ENCODE peak calls at places on chromosomes 3 and 15, in seven cellular contexts. M is GM12878, V is A549, Z is stomach, T is adrenal gland, K is H54, Y is ovary. W is an unnamed sample.

GRCh38 chr3:69962053-69962452 is 37.5 kb upstream of the SAMMSON start:
- DNase-seq in T (no peak), Z (no peak), V (no peak), K (no peak), Y (no peak), M (no peak), W (no peak)

GRCh38 chr3:113265281-113265680 is 53.9 kb downstream of the BOC start:
- DNase-seq in Z (no peak), M (no peak), T (no peak), V (no peak), K (no peak), Y (no peak), W (no peak)

GRCh38 chr15:43274136-43274535 is 7.4 kb upstream of the TGM5 start:
- DNase-seq in T (peak; percentile 89), Z (no peak), Y (no peak), M (no peak), K (peak; percentile 68), V (no peak), W (no peak)

GRCh38 chr3:184129012-184129411 is 6.1 kb upstream of the EIF2B5 start:
- DNase-seq in M (no peak), K (peak; percentile 34), Z (peak; percentile 35), V (no peak), T (peak; percentile 42), Y (no peak), W (peak; percentile 56)

GRCh38 chr3:129460155-129460554 is 20.1 kb downstream of the IFT122 start:
- DNase-seq in Y (no peak), M (no peak), T (no peak), Z (no peak), K (no peak), V (no peak), W (no peak)

GRCh38 chr15:68652141-68652540 is 73.3 kb downstream of the CORO2B start:
- DNase-seq in M (no peak), Z (no peak), V (no peak), T (no peak), K (peak; percentile 25), Y (peak; percentile 25), W (peak; percentile 35)

GRCh38 chr3:68620211-68620610 is 312.1 kb downstream of the TAFA4 start:
- DNase-seq in T (no peak), Y (no peak), Z (no peak), K (no peak), M (no peak), V (no peak), W (peak; percentile 58)

GRCh38 chr15:94610069-94610863 is 378.9 kb downstream of the MCTP2 start:
- DNase-seq in K (no peak), M (peak; percentile 23), V (no peak), Y (no peak), T (no peak), Z (no peak), W (no peak)

GRCh38 chr3:160134454-160134853 is 90.8 kb upstream of the C3orf80 start:
- DNase-seq in Z (no peak), Y (no peak), T (no peak), M (no peak), K (no peak), V (no peak), W (no peak)

GRCh38 chr3:55267206-55267930 is 219.7 kb downstream of the WNT5A start:
- DNase-seq in Y (no peak), Z (no peak), V (no peak), K (no peak), T (no peak), M (no peak), W (no peak)

GRCh38 chr3:115832265-115832664 is 209.0 kb downstream of the GAP43 start:
- DNase-seq in M (no peak), V (no peak), Y (no peak), T (no peak), Z (no peak), K (no peak), W (no peak)

GRCh38 chr3:153880493-153880892 is 240.7 kb upstream of the ARHGEF26 start:
- DNase-seq in M (no peak), Z (no peak), T (no peak), Y (no peak), K (no peak), V (no peak), W (no peak)

GRCh38 chr3:79162653-79163052 is 605.1 kb downstream of the ROBO1 start:
- DNase-seq in Y (no peak), T (no peak), M (no peak), V (no peak), K (no peak), Z (no peak), W (no peak)

GRCh38 chr3:171284308-171285075 is 175.7 kb downstream of the TNIK start:
- DNase-seq in M (peak; percentile 76), Y (no peak), K (peak; percentile 65), T (peak; percentile 38), Z (no peak), V (peak; percentile 43), W (no peak)

GRCh38 chr3:105518806-105519418 is 152.2 kb downstream of the ALCAM start:
- DNase-seq in K (no peak), T (peak; percentile 26), Z (no peak), M (peak; percentile 49), Y (no peak), V (peak; percentile 19), W (peak; percentile 15)

GRCh38 chr3:69671082-69671952 is 67.9 kb upstream of the MITF start:
- DNase-seq in T (peak; percentile 57), V (peak; percentile 60), K (peak; percentile 44), Z (no peak), Y (no peak), M (no peak), W (peak; percentile 58)

GRCh38 chr15:57060799-57061198 is 142.4 kb downstream of the TCF12 start:
- DNase-seq in T (no peak), Z (no peak), Y (no peak), K (peak; percentile 10), M (no peak), V (no peak), W (no peak)

GRCh38 chr15:68479406-68479805 is 47.4 kb upstream of the ITGA11 start:
- DNase-seq in Z (no peak), K (no peak), Y (peak; percentile 49), V (no peak), M (no peak), T (no peak), W (no peak)

GRCh38 chr15:73637527-73637926 is 4.3 kb upstream of the NPTN start:
- DNase-seq in V (no peak), M (no peak), K (no peak), Z (no peak), T (no peak), Y (no peak), W (no peak)
- TF ChIP-seq POLR2A in V (no peak), M (no peak), K (no peak), Z (no peak), T (no peak), Y (no peak), W (no peak)

DNA sequence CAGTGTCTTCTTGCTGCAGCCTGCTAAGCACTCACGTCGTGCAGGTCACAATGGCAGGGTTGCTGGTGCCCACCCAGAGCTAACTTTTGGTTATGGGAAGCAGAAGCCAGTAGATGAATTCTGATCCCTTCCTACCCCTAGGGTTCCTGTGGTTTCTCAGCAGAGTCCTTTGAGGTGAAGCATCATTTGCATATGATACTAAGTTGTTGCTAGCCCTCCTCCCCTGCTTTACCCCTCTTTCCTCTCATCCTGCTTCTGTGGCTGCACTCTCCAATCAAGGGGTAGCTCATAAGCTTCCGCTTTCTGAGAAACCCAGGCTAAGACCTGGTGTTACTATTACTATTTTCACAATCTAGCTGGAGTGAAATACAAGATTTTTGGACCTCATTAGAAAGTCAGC is 22.1 kb upstream of the HEG1 start:
- DNase-seq in T (no peak), V (no peak), M (peak; percentile 21), Z (no peak), K (no peak), Y (no peak), W (no peak)
- TF ChIP-seq POLR2A in T (no peak), V (no peak), M (no peak), Z (no peak), K (no peak), Y (no peak), W (no peak)

DNA sequence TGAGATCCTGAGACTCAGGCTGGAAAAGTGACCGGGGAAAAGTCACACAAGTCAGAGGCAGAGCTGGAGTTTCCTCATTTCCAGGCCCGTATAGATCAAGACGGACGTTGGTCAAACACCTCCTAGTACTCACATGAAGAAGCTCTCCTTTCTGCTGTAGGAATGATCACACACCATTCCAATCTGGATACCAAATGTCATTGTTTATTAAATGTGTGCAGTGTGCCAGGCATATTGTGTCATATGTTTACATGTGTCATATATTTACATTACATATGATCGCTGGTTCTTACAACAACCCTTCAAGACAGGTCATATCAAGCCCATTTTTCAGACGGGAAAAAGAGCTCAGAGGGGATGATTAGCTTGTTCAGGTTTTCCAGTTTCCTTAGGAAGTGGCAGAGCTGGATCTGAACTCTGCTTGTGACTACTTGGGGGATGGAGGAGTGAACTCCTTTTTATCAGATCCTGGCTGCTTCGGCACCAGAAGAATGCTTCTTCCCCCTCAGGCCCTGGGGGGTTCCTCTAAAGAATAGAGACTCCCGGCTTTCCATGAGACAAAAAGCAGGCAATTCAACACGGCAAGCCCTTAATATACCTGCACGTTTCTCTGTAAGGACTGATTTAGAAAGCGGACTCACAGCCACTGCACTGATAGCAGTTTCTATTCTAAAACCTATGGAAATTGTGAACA is 41.9 kb downstream of the FAM43A start:
- DNase-seq in V (no peak), M (no peak), Z (no peak), K (no peak), Y (no peak), T (no peak), W (no peak)
- TF ChIP-seq POLR2A in V (no peak), M (no peak), Z (no peak), K (no peak), Y (no peak), T (no peak), W (no peak)

DNA sequence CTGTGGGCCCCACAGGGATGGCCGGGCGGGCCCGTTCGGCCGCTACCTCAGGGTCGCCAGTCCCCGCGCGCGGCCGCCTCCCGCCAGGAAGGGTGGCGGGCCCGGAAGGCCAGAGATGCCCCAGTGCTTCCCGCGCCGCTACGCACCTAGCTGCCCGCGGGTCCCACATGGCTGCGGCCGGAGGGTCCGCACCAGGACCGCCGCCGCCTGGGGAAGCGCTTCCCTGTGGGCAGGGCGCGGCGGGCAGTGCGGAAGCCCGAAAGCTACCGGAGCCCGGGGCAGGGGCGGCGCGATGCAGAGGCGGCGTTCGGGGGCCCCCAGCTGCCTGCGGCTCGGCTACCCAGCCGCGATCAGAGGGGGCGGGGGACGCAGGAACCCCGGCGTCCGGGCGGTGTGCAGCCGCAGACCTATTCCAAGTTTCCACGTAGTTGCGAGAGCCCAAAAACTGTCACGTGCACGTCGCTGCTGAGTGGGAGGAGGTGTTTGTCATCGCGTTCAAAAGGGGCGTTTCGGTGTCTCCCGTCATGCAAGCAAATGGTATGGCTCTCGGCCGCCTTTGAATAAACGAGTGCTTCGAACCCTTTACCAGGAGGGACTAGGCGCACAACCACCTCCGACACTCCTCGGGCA is at the start of gene TRANK1:
- DNase-seq in T (peak; percentile 54), Y (peak; percentile 60), V (peak; percentile 18), Z (peak; percentile 56), M (no peak), K (no peak), W (peak; percentile 81)
- TF ChIP-seq POLR2A in T (peak; percentile 32), Y (peak; percentile 32), V (no peak), Z (no peak), M (no peak), K (peak; percentile 4), W (no peak)